ENCODE peak calls at places on chromosomes 13 and 19, in five cellular contexts. Q is CD4-positive, alpha-beta T cell; M is breast epithelium; H is brain microvascular endothelial cell; X is thoracic aorta. T is an unnamed sample. For H3K27me3, the result is how much of the 10 kb centered on the place peaks cover.

GRCh38 chr19:4178990-4179389 is 3.4 kb downstream of the SIRT6 start:
- DNase-seq in M (no peak), X (no peak), H (no peak), Q (no peak), T (no peak)

GRCh38 chr13:84192125-84192524 is 309.9 kb upstream of the SLITRK1 start:
- DNase-seq in M (no peak), X (no peak), H (peak), Q (no peak), T (peak)

GRCh38 chr13:107203146-107203847 is 635.4 kb upstream of the ARGLU1 start:
- DNase-seq in Q (no peak), X (no peak), H (peak), M (no peak), T (no peak)

GRCh38 chr19:33750587-33751385 is 45.9 kb upstream of the KCTD15 start:
- DNase-seq in X (no peak), M (no peak), Q (no peak), H (no peak), T (no peak)

GRCh38 chr13:100751826-100752225 is 77.2 kb upstream of the TMTC4 start:
- DNase-seq in H (no peak), Q (no peak), M (no peak), X (no peak), T (no peak)

GRCh38 chr13:80168089-80168850 is 172.7 kb downstream of the SPRY2 start:
- DNase-seq in Q (no peak), H (no peak), X (no peak), M (no peak), T (no peak)

GRCh38 chr19:40659566-40659965 is 30.9 kb downstream of the NUMBL start:
- DNase-seq in X (no peak), M (no peak), H (no peak), Q (no peak), T (no peak)

GRCh38 chr13:52159159-52159982 is at the start of gene NEK3:
- DNase-seq in M (peak), X (peak), H (peak), Q (peak), T (peak)

GRCh38 chr13:44386932-44387556 is 13.4 kb downstream of the SERP2 start:
- DNase-seq in X (no peak), M (no peak), Q (no peak), H (no peak), T (no peak)

GRCh38 chr13:106498571-106498970 is 36.9 kb downstream of the EFNB2 start:
- DNase-seq in H (no peak), Q (no peak), M (no peak), X (no peak), T (no peak)

GRCh38 chr13:44259045-44260042 is 114.3 kb upstream of the SERP2 start:
- DNase-seq in Q (peak), X (peak), M (no peak), H (peak), T (no peak)

GRCh38 chr13:110615322-110616102 is at the start of gene NAXD:
- DNase-seq in M (peak), Q (peak), X (peak), H (peak), T (peak)

GRCh38 chr13:45385912-45386311 is 32.3 kb downstream of the SLC25A30 start:
- DNase-seq in X (no peak), Q (no peak), H (no peak), M (no peak), T (no peak)

GRCh38 chr13:88217372-88217771 is 546.2 kb downstream of the SLITRK5 start:
- DNase-seq in M (no peak), X (no peak), Q (no peak), H (no peak), T (no peak)

GRCh38 chr19:57302727-57303401 is 17.4 kb upstream of the ZNF543 start:
- DNase-seq in M (no peak), X (no peak), H (no peak), Q (no peak), T (no peak)

DNA sequence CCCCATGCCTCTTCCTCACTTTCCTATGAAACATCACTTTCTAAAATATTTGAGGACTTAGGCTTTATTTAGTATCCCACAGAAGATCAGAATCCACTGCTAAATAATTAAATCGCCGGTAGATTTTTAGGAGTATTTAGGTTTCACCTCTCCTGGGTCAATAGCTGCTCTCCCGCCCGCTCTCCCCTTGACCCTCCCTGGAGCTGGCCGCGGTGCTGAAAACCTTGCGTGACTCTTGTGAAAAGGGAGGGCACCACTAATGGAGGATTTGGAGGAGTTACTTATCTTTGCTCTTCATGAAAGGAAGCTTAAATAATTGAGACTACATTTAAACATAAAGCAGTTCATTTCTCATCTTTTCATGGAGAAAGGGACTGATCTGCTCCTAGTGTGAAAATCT is 14.1 kb downstream of the POU4F1 start:
- DNase-seq in Q (no peak), X (no peak), H (no peak), M (no peak), T (no peak)
- H3K27me3 ChIP-seq in Q (half or more), X (under half), H (under half), M (under half), T (under half)

DNA sequence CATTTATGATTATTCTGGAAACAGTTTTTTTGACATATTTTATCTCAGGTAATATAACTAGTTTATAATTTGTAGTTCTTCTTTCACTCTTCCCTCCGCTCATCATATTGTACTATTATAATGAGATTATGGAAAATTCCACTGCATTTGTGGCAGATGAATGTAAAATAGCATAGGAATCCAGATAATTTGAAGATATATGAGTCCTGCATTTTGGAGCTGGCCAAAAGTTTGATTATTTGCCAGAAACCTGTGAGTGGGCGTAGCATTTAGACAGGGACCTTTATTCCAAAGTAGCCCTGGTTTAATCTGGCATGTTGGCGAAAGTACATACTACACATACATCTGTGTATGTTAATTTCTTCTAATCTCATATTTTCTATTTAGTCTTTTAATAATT is 65.2 kb downstream of the FNDC3A start:
- DNase-seq in M (no peak), H (no peak), X (no peak), Q (no peak), T (no peak)
- TF ChIP-seq CTCF in M (no peak), H (no peak), X (no peak), Q (no peak), T (no peak)

GRCh38 chr13:113083402-113084061 is 22.1 kb upstream of the F7 start:
- DNase-seq in Q (no peak), H (no peak), X (no peak), M (peak), T (no peak)
- H3K27me3 ChIP-seq in Q (under half), H (under half), X (under half), M (under half), T (under half)

GRCh38 chr13:50831510-50831909 is 12.0 kb downstream of the DLEU7 start:
- DNase-seq in X (no peak), H (no peak), Q (no peak), M (no peak), T (no peak)
- TF ChIP-seq CTCF in X (no peak), H (no peak), Q (no peak), M (no peak), T (no peak)

GRCh38 chr13:94706854-94707399 is 5.4 kb downstream of the SOX21 start:
- DNase-seq in M (no peak), Q (no peak), H (no peak), X (no peak), T (no peak)
- H3K27me3 ChIP-seq in M (under half), Q (half or more), H (half or more), X (under half), T (half or more)

DNA sequence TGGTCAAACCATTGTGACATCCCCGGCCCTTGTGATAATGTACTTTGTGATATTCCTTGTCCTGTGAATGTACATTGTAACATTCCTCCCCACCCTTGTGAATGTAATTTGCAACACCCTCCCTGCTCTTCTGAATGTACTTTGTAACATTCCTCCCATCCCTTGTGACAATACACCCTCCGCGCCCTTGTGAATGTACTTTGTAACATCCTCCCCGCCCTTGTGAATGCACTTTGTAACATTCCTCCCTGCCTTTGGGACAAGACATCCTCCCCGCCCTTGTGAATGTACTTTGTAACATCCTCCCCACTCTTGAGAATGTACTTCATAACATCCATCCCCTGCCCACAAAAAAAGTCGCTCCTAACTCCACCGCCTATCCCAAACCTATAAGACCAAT is 17.1 kb downstream of the ZNF846 start:
- DNase-seq in H (no peak), X (no peak), M (no peak), Q (no peak), T (no peak)
- TF ChIP-seq CTCF in H (no peak), X (no peak), M (no peak), Q (no peak), T (no peak)

GRCh38 chr13:24746618-24747247 is 17.2 kb upstream of the RNF17 start:
- DNase-seq in M (no peak), X (no peak), H (no peak), Q (no peak), T (no peak)
- H3K27me3 ChIP-seq in M (under half), X (under half), H (under half), Q (under half), T (under half)

GRCh38 chr19:41741244-41741554 is 14.1 kb upstream of the CEACAM6 start:
- DNase-seq in H (no peak), M (no peak), Q (no peak), X (no peak), T (no peak)

GRCh38 chr19:41748012-41748411 is 7.3 kb upstream of the CEACAM6 start:
- DNase-seq in X (no peak), Q (no peak), H (no peak), M (no peak), T (no peak)

GRCh38 chr19:41745761-41746160 is 9.6 kb upstream of the CEACAM6 start:
- DNase-seq in H (no peak), M (no peak), X (no peak), Q (no peak), T (no peak)

GRCh38 chr19:41746593-41747227 is 8.6 kb upstream of the CEACAM6 start:
- DNase-seq in M (no peak), Q (peak), X (no peak), H (peak), T (no peak)

DNA sequence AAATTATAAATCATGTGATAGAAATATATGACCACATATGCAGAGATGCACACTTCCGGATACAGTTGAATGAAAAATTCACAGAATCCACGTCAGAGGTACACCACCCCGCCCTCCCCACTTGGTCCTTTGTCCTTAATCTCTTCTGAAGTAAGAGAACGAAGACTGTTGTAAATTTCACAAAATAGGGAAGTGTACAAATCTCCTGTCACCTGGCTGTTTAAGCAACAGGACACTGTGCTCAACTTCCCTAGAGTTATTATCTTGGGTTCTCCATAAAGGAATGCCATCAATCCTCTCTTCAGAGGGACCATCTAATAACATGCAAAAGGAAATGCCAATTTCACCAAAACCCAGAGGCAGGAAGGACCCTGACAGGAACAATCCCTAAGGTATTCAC is 10.5 kb upstream of the CEACAM6 start:
- DNase-seq in M (no peak), X (no peak), Q (no peak), H (no peak), T (no peak)
- TF ChIP-seq CTCF in M (no peak), X (no peak), Q (no peak), H (no peak), T (no peak)

DNA sequence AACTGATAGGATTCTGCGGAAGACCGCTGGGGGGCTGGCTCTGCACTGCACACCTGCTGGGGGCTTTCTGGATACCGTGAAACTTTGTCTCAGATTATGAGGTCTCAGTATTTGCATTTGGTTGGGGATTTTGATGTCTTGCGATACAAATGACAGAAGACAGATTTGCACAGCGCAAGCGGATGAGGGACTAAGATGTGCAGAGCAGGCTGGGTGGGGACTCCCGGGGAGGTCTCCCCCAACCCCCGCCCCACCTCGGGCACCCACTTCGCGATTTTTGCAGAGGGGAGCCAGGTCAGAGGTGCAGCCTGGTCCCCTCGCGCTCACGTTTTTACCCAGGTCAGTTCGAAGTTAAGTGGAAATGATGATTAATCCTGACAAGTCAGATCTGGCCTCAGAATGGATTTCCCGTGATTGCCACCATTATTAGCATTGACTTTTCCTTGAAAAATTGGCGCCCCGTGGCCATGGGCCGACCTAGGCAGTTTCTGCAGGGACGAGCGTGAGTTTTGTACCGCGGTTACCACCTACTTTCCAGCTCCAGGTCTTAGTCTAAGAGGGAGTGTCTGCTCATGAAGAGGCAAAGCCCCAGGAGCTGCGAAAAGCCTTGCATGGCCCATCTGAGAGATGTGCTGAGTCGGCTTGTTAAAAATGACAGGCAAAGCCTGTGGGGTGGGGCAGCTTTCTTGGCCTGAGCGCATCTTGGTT is 1.3 kb upstream of the GJB2 start:
- DNase-seq in X (no peak), M (no peak), H (no peak), Q (no peak), T (no peak)
- H3K27me3 ChIP-seq in X (under half), M (under half), H (half or more), Q (half or more), T (half or more)

GRCh38 chr19:14361824-14362223 is 19.4 kb upstream of the ADGRE5 start:
- DNase-seq in H (no peak), X (no peak), M (no peak), Q (no peak), T (no peak)
- TF ChIP-seq CTCF in H (peak), X (no peak), M (no peak), Q (peak), T (peak)